ENCODE peak calls at places on chromosome 2, in five cellular contexts. B, Y, Q, U and H are unnamed samples.

GRCh38 chr2:240820607-240821428 is 799 bp upstream of the KIF1A start:
- DNase-seq in B (peak), Y (no peak), Q (no peak), U (no peak), H (no peak)

GRCh38 chr2:107738268-107738667 is 88.4 kb upstream of the RGPD4 start:
- DNase-seq in B (no peak), Y (no peak), Q (no peak), U (no peak), H (no peak)

GRCh38 chr2:26478366-26478765 is 442 bp upstream of the OTOF start:
- DNase-seq in B (no peak), Y (no peak), Q (no peak), U (no peak), H (no peak)

GRCh38 chr2:45009928-45010705 is 865 bp upstream of the SIX2 start:
- DNase-seq in B (peak), Y (no peak), Q (peak), U (no peak), H (no peak)

GRCh38 chr2:109159096-109159495 is 30.1 kb downstream of the SH3RF3 start:
- DNase-seq in B (no peak), Y (no peak), Q (no peak), U (no peak), H (no peak)

GRCh38 chr2:84856785-84857184 is 24.1 kb downstream of the TRABD2A start:
- DNase-seq in B (no peak), Y (peak), Q (no peak), U (no peak), H (no peak)

GRCh38 chr2:46985512-46985911 is 69.9 kb upstream of the MCFD2 start:
- DNase-seq in B (no peak), Y (peak), Q (no peak), U (no peak), H (no peak)

GRCh38 chr2:100321881-100322820 is at the start of gene LONRF2:
- DNase-seq in B (peak), Y (peak), Q (peak), U (no peak), H (no peak)

GRCh38 chr2:166653185-166653813 is 159.2 kb upstream of the SCN7A start:
- DNase-seq in B (no peak), Y (no peak), Q (no peak), U (no peak), H (no peak)